ENCODE peak calls at places on chromosomes 7 and 10, in seven cellular contexts. F, B, E, X, M, V and L are unnamed samples.

GRCh38 chr10:77104459-77104980 is 533.1 kb downstream of the KCNMA1 start:
- DNase-seq in B (peak), F (peak), X (no peak), E (no peak), V (no peak), M (no peak), L (no peak)

GRCh38 chr10:89793649-89794254 is 92.4 kb downstream of the KIF20B start:
- DNase-seq in M (peak), X (no peak), E (peak), V (peak), B (no peak), F (peak), L (peak)

GRCh38 chr7:157373493-157373892 is 36.7 kb downstream of the DNAJB6 start:
- DNase-seq in X (no peak), E (no peak), B (no peak), M (no peak), F (no peak), V (no peak), L (no peak)

GRCh38 chr7:117269895-117270294 is 53.0 kb downstream of the WNT2 start:
- DNase-seq in E (no peak), F (peak), X (no peak), V (no peak), M (no peak), B (no peak), L (no peak)

GRCh38 chr10:28991326-28991725 is 297.5 kb upstream of the LYZL1 start:
- DNase-seq in V (no peak), M (peak), X (no peak), B (no peak), E (peak), F (peak), L (no peak)

GRCh38 chr7:745431-745980 is 18.4 kb upstream of the PRKAR1B start:
- DNase-seq in E (peak), B (no peak), X (no peak), V (no peak), F (no peak), M (no peak), L (no peak)

GRCh38 chr7:94087664-94088352 is 83.7 kb upstream of the BET1 start:
- DNase-seq in V (peak), E (peak), X (peak), B (peak), M (peak), F (peak), L (peak)

GRCh38 chr10:52266858-52267257 is 47.2 kb upstream of the DKK1 start:
- DNase-seq in B (no peak), V (no peak), X (no peak), E (no peak), M (no peak), F (no peak), L (no peak)

GRCh38 chr7:91181949-91182348 is 82.3 kb upstream of the FZD1 start:
- DNase-seq in B (no peak), F (peak), V (no peak), X (no peak), E (no peak), M (no peak), L (no peak)

GRCh38 chr7:100897111-100897608 is 1.5 kb upstream of the ACHE start:
- DNase-seq in B (peak), E (peak), V (peak), M (no peak), X (peak), F (no peak), L (peak)

GRCh38 chr10:128367807-128368206 is 241.6 kb upstream of the MKI67 start:
- DNase-seq in M (no peak), V (no peak), E (no peak), B (no peak), F (no peak), X (no peak), L (no peak)

GRCh38 chr10:113228570-113228969 is 278.5 kb downstream of the TCF7L2 start:
- DNase-seq in B (no peak), E (no peak), M (no peak), V (no peak), X (no peak), F (peak), L (no peak)

GRCh38 chr7:46229409-46229808 is 308.3 kb upstream of the IGFBP3 start:
- DNase-seq in F (peak), X (no peak), E (no peak), B (no peak), M (peak), V (no peak), L (no peak)

GRCh38 chr7:135704074-135704473 is 23.9 kb downstream of the SLC13A4 start:
- DNase-seq in F (no peak), V (peak), E (no peak), X (peak), M (no peak), B (no peak), L (no peak)

DNA sequence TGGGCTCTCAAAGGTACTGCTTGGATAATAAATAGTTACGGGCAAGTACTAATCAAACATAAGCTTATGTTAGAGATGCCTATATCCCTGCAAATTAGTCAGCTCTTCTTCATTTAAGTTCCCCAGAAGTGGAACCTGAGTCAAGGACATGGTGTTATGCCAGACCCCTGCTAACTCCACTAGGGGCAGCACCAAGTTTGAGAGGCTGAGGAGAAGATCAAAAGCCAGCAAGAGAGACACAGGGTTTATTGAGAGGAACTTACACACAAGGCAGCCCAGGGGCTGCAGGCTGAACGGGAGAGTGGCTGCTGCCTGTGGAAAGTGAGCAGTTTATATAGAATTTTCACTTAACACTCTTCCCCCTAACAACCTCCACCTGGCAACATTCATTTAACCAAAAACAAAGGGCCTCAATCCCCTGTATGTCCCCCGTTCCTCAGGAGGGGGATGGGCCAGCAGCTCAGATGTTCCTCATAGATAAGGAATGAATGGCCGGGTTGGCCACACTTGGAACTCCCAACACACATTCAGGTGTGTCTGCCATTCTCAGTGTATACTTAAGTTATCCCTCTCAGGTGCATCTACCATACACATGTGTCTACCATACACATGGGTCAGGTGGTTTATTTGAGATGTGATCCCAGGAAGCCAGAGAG is 62.6 kb upstream of the GHITM start:
- DNase-seq in X (peak), F (peak), B (no peak), V (peak), M (no peak), E (no peak), L (no peak)
- TF ChIP-seq CTCF in X (peak), F (peak), B (no peak), V (peak), M (no peak), E (peak), L (peak)

GRCh38 chr7:101950450-101951119 is 133.2 kb downstream of the CUX1 start:
- DNase-seq in F (peak), E (no peak), B (no peak), V (no peak), X (no peak), M (no peak), L (no peak)
- TF ChIP-seq CTCF in F (peak), E (peak), B (no peak), V (peak), X (no peak), M (no peak), L (no peak)

GRCh38 chr7:57425969-57426628 is 23.9 kb upstream of the ZNF716 start:
- DNase-seq in F (no peak), E (no peak), X (no peak), B (no peak), V (no peak), M (no peak), L (no peak)
- TF ChIP-seq CTCF in F (no peak), E (no peak), X (peak), B (no peak), V (no peak), M (peak), L (no peak)

DNA sequence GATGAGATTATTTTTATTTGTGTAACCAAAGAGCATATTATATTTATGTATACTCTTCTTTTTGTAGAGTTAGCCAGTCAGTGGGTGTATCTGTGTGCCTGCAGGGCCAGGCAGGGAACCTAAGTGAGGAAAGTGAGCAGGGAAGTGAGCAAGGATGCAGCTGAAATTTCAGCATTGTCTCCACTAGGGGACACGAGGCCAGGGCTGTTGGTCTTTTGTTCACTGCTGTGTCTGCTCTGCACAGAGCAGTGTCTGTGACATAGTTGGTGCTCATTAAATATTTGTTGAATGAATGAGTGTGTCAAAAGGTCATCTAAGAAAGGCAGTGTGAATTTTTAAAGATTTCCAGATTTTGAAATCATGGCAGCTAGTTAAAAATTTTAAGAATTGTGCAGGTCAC is 51.8 kb downstream of the SUGCT start:
- DNase-seq in M (no peak), F (no peak), E (no peak), V (peak), B (no peak), X (no peak), L (no peak)
- TF ChIP-seq CTCF in M (no peak), F (peak), E (no peak), V (peak), B (no peak), X (no peak), L (no peak)

GRCh38 chr10:11262210-11263038 is 244.8 kb downstream of the CELF2 start:
- DNase-seq in E (no peak), X (no peak), M (no peak), F (no peak), V (no peak), B (no peak), L (no peak)

GRCh38 chr10:11263039-11263345 is 245.3 kb downstream of the CELF2 start:
- DNase-seq in X (no peak), V (no peak), E (no peak), B (no peak), M (no peak), F (no peak), L (no peak)

GRCh38 chr10:11261687-11262086 is 244.0 kb downstream of the CELF2 start:
- DNase-seq in X (no peak), B (peak), F (no peak), V (no peak), E (peak), M (no peak), L (no peak)

GRCh38 chr10:11261143-11261542 is 243.5 kb downstream of the CELF2 start:
- DNase-seq in E (no peak), B (no peak), V (no peak), F (no peak), X (no peak), M (no peak), L (no peak)

DNA sequence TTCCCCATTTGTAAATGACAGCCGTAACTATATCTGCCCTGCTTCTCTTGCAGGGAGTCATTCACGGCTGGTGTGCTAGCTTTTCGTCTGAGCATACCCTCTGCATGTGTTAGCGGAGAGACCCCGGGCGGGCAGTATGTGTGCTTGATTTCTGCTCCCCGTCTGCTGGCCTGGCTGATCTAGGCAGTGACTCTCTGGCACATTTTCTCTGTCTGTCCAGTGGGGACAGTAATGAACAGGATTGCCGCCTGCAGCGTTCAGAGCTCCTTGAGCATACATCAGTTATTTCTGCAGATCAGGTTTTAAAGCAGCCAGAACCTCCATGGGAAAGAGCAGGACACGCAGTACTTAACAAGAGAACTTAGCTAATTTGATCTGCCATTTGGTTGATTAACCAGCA is 242.5 kb downstream of the CELF2 start:
- DNase-seq in V (no peak), M (no peak), X (no peak), E (peak), F (no peak), B (no peak), L (peak)
- TF ChIP-seq CTCF in V (no peak), M (no peak), X (no peak), E (no peak), F (no peak), B (no peak), L (no peak)

GRCh38 chr10:87915406-87915805 is 52.0 kb downstream of the PTEN start:
- DNase-seq in M (no peak), V (peak), X (peak), E (no peak), B (no peak), F (no peak), L (no peak)
- TF ChIP-seq CTCF in M (no peak), V (peak), X (no peak), E (no peak), B (no peak), F (no peak), L (no peak)

GRCh38 chr7:86928308-86928707 is 131.1 kb downstream of the ELAPOR2 start:
- DNase-seq in X (no peak), E (no peak), F (no peak), M (no peak), V (no peak), B (no peak), L (no peak)

GRCh38 chr7:86929293-86930109 is 130.0 kb downstream of the ELAPOR2 start:
- DNase-seq in F (no peak), V (no peak), M (no peak), E (no peak), X (no peak), B (no peak), L (no peak)

GRCh38 chr7:86925221-86925620 is 134.2 kb downstream of the ELAPOR2 start:
- DNase-seq in V (no peak), M (no peak), E (no peak), X (no peak), F (no peak), B (no peak), L (no peak)

GRCh38 chr7:86923530-86923929 is 135.9 kb downstream of the ELAPOR2 start:
- DNase-seq in F (no peak), E (no peak), V (no peak), B (no peak), X (no peak), M (no peak), L (no peak)

GRCh38 chr7:86926732-86927131 is 132.7 kb downstream of the ELAPOR2 start:
- DNase-seq in V (no peak), M (no peak), E (peak), B (no peak), F (peak), X (peak), L (peak)
- TF ChIP-seq CTCF in V (peak), M (peak), E (peak), B (peak), F (peak), X (peak), L (peak)

GRCh38 chr7:149598721-149599308 is 101.2 kb upstream of the ZNF746 start:
- DNase-seq in B (no peak), F (peak), V (peak), E (peak), X (peak), M (no peak), L (no peak)
- TF ChIP-seq CTCF in B (no peak), F (peak), V (peak), E (peak), X (no peak), M (peak), L (peak)